ENCODE peak calls at places on chromosomes 11 and 22, in five cellular contexts. D, S, C, B and O are unnamed samples.
A peak's percentile ranks its signal among the peaks of the same experiment; 100 is the strongest.

GRCh38 chr11:109939176-109939810 is 153.9 kb upstream of the ZC3H12C start:
- DNase-seq in D (peak; percentile 80), S (no peak), C (peak; percentile 33), B (peak; percentile 40), O (peak; percentile 65)

GRCh38 chr22:30717331-30717921 is 22.8 kb downstream of the OSBP2 start:
- DNase-seq in D (no peak), S (no peak), C (no peak), B (no peak), O (no peak)

GRCh38 chr22:35561796-35562526 is 21.3 kb downstream of the RASD2 start:
- DNase-seq in D (peak; percentile 72), S (no peak), C (no peak), B (no peak), O (no peak)

GRCh38 chr22:48267681-48268080 is 1505.2 kb downstream of the TBC1D22A start:
- DNase-seq in D (no peak), S (no peak), C (no peak), B (no peak), O (no peak)

GRCh38 chr11:113991718-113992458 is 17.0 kb downstream of the HTR3A start:
- DNase-seq in D (no peak), S (no peak), C (no peak), B (no peak), O (peak; percentile 62)

GRCh38 chr11:126007263-126007662 is 55.4 kb downstream of the CDON start:
- DNase-seq in D (no peak), S (no peak), C (peak; percentile 26), B (no peak), O (no peak)

GRCh38 chr22:25395915-25396314 is 168.6 kb upstream of the GRK3 start:
- DNase-seq in D (no peak), S (no peak), C (no peak), B (no peak), O (no peak)

GRCh38 chr11:70415642-70416395 is 17.5 kb downstream of the CTTN start:
- DNase-seq in D (no peak), S (no peak), C (no peak), B (no peak), O (no peak)

GRCh38 chr11:94738746-94739145 is 29.4 kb upstream of the AMOTL1 start:
- DNase-seq in D (no peak), S (no peak), C (no peak), B (no peak), O (no peak)

GRCh38 chr11:61153593-61154090 is 7.6 kb downstream of the VPS37C start:
- DNase-seq in D (peak; percentile 36), S (no peak), C (no peak), B (no peak), O (no peak)

GRCh38 chr11:85531498-85531897 is 95.6 kb downstream of the DLG2 start:
- DNase-seq in D (peak; percentile 29), S (no peak), C (no peak), B (no peak), O (no peak)

GRCh38 chr11:837990-838307 is 4.4 kb downstream of the POLR2L start:
- DNase-seq in D (no peak), S (no peak), C (no peak), B (no peak), O (no peak)
- H3K4me1 ChIP-seq in D (peaks cover 17% of the 10 kb centered on the region), S (peaks cover 18% of the 10 kb centered on the region), C (peaks cover 38% of the 10 kb centered on the region), B (peaks cover 67% of the 10 kb centered on the region), O (peaks cover 19% of the 10 kb centered on the region)

GRCh38 chr11:13868710-13869403 is 93.7 kb upstream of the SPON1 start:
- DNase-seq in D (no peak), S (no peak), C (no peak), B (no peak), O (no peak)
- H3K36me3 ChIP-seq in D (no peaks in the 10 kb centered on the region), S (no peaks in the 10 kb centered on the region), C (no peaks in the 10 kb centered on the region), B (no peaks in the 10 kb centered on the region), O (no peaks in the 10 kb centered on the region)

GRCh38 chr11:63931045-63931444 is 7.8 kb upstream of the NAA40 start:
- DNase-seq in D (no peak), S (no peak), C (no peak), B (no peak), O (no peak)
- H3K4me1 ChIP-seq in D (no peaks in the 10 kb centered on the region), S (no peaks in the 10 kb centered on the region), C (no peaks in the 10 kb centered on the region), B (no peaks in the 10 kb centered on the region), O (no peaks in the 10 kb centered on the region)

GRCh38 chr11:129732926-129733325 is 82.7 kb upstream of the TMEM45B start:
- DNase-seq in D (no peak), S (no peak), C (no peak), B (no peak), O (no peak)
- H3K36me3 ChIP-seq in D (no peaks in the 10 kb centered on the region), S (no peaks in the 10 kb centered on the region), C (no peaks in the 10 kb centered on the region), B (no peaks in the 10 kb centered on the region), O (no peaks in the 10 kb centered on the region)

GRCh38 chr22:32720924-32721323 is 80.6 kb upstream of the TIMP3 start:
- DNase-seq in D (no peak), S (no peak), C (peak; percentile 43), B (no peak), O (no peak)
- H3K4me1 ChIP-seq in D (no peaks in the 10 kb centered on the region), S (no peaks in the 10 kb centered on the region), C (peaks cover 17% of the 10 kb centered on the region), B (peaks cover 32% of the 10 kb centered on the region), O (peaks cover 5% of the 10 kb centered on the region)

GRCh38 chr22:39520874-39521857 is 804 bp downstream of the ATF4 start:
- DNase-seq in D (peak; percentile 76), S (peak; percentile 83), C (peak; percentile 67), B (peak; percentile 88), O (peak; percentile 87)
- H3K36me3 ChIP-seq in D (peaks cover 27% of the 10 kb centered on the region), S (no peaks in the 10 kb centered on the region), C (peaks cover 62% of the 10 kb centered on the region), B (peaks cover 23% of the 10 kb centered on the region), O (peaks cover 43% of the 10 kb centered on the region)

DNA sequence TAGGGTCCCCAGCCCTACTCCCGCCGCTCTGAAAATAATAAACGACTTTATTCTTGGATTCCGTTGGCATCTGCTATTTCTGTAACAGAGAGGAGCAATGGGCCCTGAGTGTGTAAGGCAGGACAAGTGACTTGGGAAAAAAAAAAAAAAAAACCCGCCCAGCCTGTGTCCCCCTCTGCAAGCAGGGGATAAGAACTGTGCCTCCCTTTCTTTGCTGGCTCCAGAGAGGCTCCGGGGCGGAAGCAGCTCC is 464 bp upstream of the DNAJC4 start:
- DNase-seq in D (no peak), S (no peak), C (no peak), B (no peak), O (no peak)
- H3K4me1 ChIP-seq in D (peaks cover 17% of the 10 kb centered on the region), S (peaks cover 30% of the 10 kb centered on the region), C (peaks cover 38% of the 10 kb centered on the region), B (peaks cover 42% of the 10 kb centered on the region), O (peaks cover 64% of the 10 kb centered on the region)

GRCh38 chr11:69078508-69078907 is 29.8 kb downstream of the TPCN2 start:
- DNase-seq in D (no peak), S (no peak), C (no peak), B (no peak), O (no peak)
- H3K36me3 ChIP-seq in D (no peaks in the 10 kb centered on the region), S (no peaks in the 10 kb centered on the region), C (peaks cover 62% of the 10 kb centered on the region), B (peaks cover 11% of the 10 kb centered on the region), O (peaks cover 25% of the 10 kb centered on the region)